ENCODE peak calls at places on chromosomes 3 and 15, in nine cellular contexts. L, P, E, M, A, Y, G, D and R are unnamed samples.

GRCh38 chr3:194003128-194004057 is 132.6 kb upstream of the HES1 start:
- DNase-seq in L (peak; percentile 74), P (peak; percentile 71), E (no peak), M (peak; percentile 87), A (peak; percentile 95), Y (peak; percentile 99), G (peak; percentile 93), D (peak; percentile 93), R (peak; percentile 33)

GRCh38 chr3:55790596-55791350 is 303.7 kb upstream of the WNT5A start:
- DNase-seq in L (no peak), P (no peak), E (no peak), M (no peak), A (no peak), Y (peak; percentile 52), G (peak; percentile 35), D (peak; percentile 6), R (no peak)

GRCh38 chr3:137110392-137110996 is 152.7 kb downstream of the IL20RB start:
- DNase-seq in L (no peak), P (peak; percentile 22), E (no peak), M (peak; percentile 55), A (peak; percentile 28), Y (peak; percentile 19), G (peak; percentile 31), D (peak; percentile 21), R (no peak)

GRCh38 chr15:89750560-89751542 is at the start of gene MESP1:
- DNase-seq in L (peak; percentile 87), P (peak; percentile 48), E (peak; percentile 68), M (peak; percentile 94), A (peak; percentile 87), Y (peak; percentile 89), G (peak; percentile 92), D (peak; percentile 74), R (peak; percentile 91)

GRCh38 chr15:94287794-94288246 is 56.5 kb downstream of the MCTP2 start:
- DNase-seq in L (no peak), P (no peak), E (no peak), M (peak; percentile 94), A (no peak), Y (no peak), G (no peak), D (no peak), R (no peak)

GRCh38 chr15:73631915-73632669 is 1.1 kb downstream of the NPTN start:
- DNase-seq in L (no peak), P (no peak), E (no peak), M (peak; percentile 51), A (peak; percentile 57), Y (peak; percentile 71), G (peak; percentile 61), D (peak; percentile 31), R (no peak)

GRCh38 chr3:188262913-188263683 is 109.1 kb downstream of the LPP start:
- DNase-seq in L (no peak), P (peak; percentile 95), E (no peak), M (no peak), A (peak; percentile 83), Y (peak; percentile 64), G (peak; percentile 95), D (peak; percentile 93), R (no peak)

GRCh38 chr15:31461375-31461774 is 134.7 kb downstream of the KLF13 start:
- DNase-seq in L (no peak), P (no peak), E (no peak), M (no peak), A (no peak), Y (no peak), G (no peak), D (no peak), R (no peak)

GRCh38 chr3:184808021-184808420 is 3.9 kb upstream of the VPS8 start:
- DNase-seq in L (no peak), P (no peak), E (no peak), M (peak; percentile 44), A (no peak), Y (no peak), G (no peak), D (no peak), R (no peak)

GRCh38 chr3:159209459-159209858 is 407.6 kb downstream of the MFSD1 start:
- DNase-seq in L (no peak), P (no peak), E (no peak), M (no peak), A (no peak), Y (no peak), G (no peak), D (no peak), R (no peak)

GRCh38 chr15:81504170-81504905 is 130.3 kb upstream of the TMC3 start:
- DNase-seq in L (no peak), P (no peak), E (no peak), M (no peak), A (no peak), Y (peak; percentile 5), G (peak; percentile 72), D (peak; percentile 16), R (no peak)

GRCh38 chr3:100954990-100955389 is 38.2 kb downstream of the ABI3BP start:
- DNase-seq in L (no peak), P (no peak), E (no peak), M (no peak), A (peak; percentile 97), Y (peak; percentile 76), G (peak; percentile 95), D (peak; percentile 53), R (no peak)

GRCh38 chr3:19213608-19214220 is 65.4 kb downstream of the KCNH8 start:
- DNase-seq in L (no peak), P (no peak), E (no peak), M (peak; percentile 80), A (no peak), Y (no peak), G (no peak), D (no peak), R (no peak)